ENCODE peak calls at places on chromosomes 12 and 14, in four cellular contexts. S is GM12878, K is HepG2, F is H1. Y is an unnamed sample. For H3K4me1, the result is how much of the 10 kb centered on the place peaks cover.

GRCh38 chr12:72267974-72268373 is 4.2 kb upstream of the TRHDE start:
- DNase-seq in S (no peak), K (no peak), F (no peak), Y (no peak)

GRCh38 chr14:104186575-104186974 is 48.2 kb downstream of the KIF26A start:
- DNase-seq in S (no peak), K (no peak), F (no peak), Y (no peak)

GRCh38 chr14:34971381-34971780 is 11.4 kb upstream of the SRP54 start:
- DNase-seq in S (no peak), K (no peak), F (no peak), Y (no peak)

GRCh38 chr12:12403264-12404248 is 46.7 kb downstream of the BORCS5 start:
- DNase-seq in S (no peak), K (peak), F (no peak), Y (no peak)

GRCh38 chr12:72388322-72388721 is 116.2 kb downstream of the TRHDE start:
- DNase-seq in S (no peak), K (no peak), F (no peak), Y (no peak)

GRCh38 chr14:76654573-76654955 is 106.7 kb upstream of the VASH1 start:
- DNase-seq in S (no peak), K (no peak), F (no peak), Y (no peak)

GRCh38 chr12:6735448-6736191 is 11.8 kb downstream of the COPS7A start:
- DNase-seq in S (no peak), K (peak), F (no peak), Y (peak)

GRCh38 chr12:6772331-6772695 is at the start of gene LAG3:
- DNase-seq in S (no peak), K (no peak), F (no peak), Y (no peak)

GRCh38 chr12:86212970-86213369 is 43.2 kb downstream of the MGAT4C start:
- DNase-seq in S (no peak), K (no peak), F (no peak), Y (no peak)

GRCh38 chr14:58821421-58821820 is 183.7 kb downstream of the DACT1 start:
- DNase-seq in S (no peak), K (no peak), F (no peak), Y (no peak)

GRCh38 chr14:72999316-72999715 is 27.6 kb downstream of the ZFYVE1 start:
- DNase-seq in S (no peak), K (no peak), F (no peak), Y (no peak)

GRCh38 chr12:72282721-72283120 is 10.6 kb downstream of the TRHDE start:
- DNase-seq in S (no peak), K (no peak), F (no peak), Y (no peak)

GRCh38 chr12:56260380-56260779 is 2.2 kb upstream of the ANKRD52 start:
- DNase-seq in S (no peak), K (no peak), F (no peak), Y (no peak)

GRCh38 chr12:56107242-56107641 is 2.9 kb downstream of the PA2G4 start:
- DNase-seq in S (no peak), K (no peak), F (no peak), Y (no peak)

GRCh38 chr14:95045255-95045701 is 112.1 kb downstream of the DICER1 start:
- DNase-seq in S (no peak), K (no peak), F (no peak), Y (no peak)

GRCh38 chr14:72528059-72528950 is 365.6 kb downstream of the DPF3 start:
- DNase-seq in S (no peak), K (no peak), F (no peak), Y (no peak)

GRCh38 chr14:91396959-91397815 is 20.4 kb downstream of the CCDC88C start:
- DNase-seq in S (no peak), K (no peak), F (no peak), Y (no peak)

GRCh38 chr14:24113801-24114535 is 609 bp upstream of the DCAF11 start:
- DNase-seq in S (peak), K (peak), F (peak), Y (peak)

GRCh38 chr14:59622641-59623040 is 46.0 kb upstream of the CCDC175 start:
- DNase-seq in S (no peak), K (no peak), F (no peak), Y (no peak)

GRCh38 chr12:55330446-55330845 is at the start of gene OR6C3:
- DNase-seq in S (no peak), K (no peak), F (no peak), Y (no peak)

GRCh38 chr14:76918176-76918750 is 92.1 kb downstream of the LRRC74A start:
- DNase-seq in S (no peak), K (no peak), F (no peak), Y (no peak)

GRCh38 chr14:55600784-55601561 is 21.0 kb downstream of the KTN1 start:
- DNase-seq in S (no peak), K (no peak), F (no peak), Y (no peak)

GRCh38 chr12:128191380-128191779 is 75.6 kb upstream of the TMEM132C start:
- DNase-seq in S (no peak), K (no peak), F (no peak), Y (no peak)

GRCh38 chr14:100665518-100666032 is 61.1 kb upstream of the DLK1 start:
- DNase-seq in S (no peak), K (no peak), F (no peak), Y (no peak)

GRCh38 chr12:71046215-71046614 is 111.6 kb downstream of the TSPAN8 start:
- DNase-seq in S (no peak), K (no peak), F (no peak), Y (no peak)

GRCh38 chr12:116291218-116291617 is 13.7 kb upstream of the MED13L start:
- DNase-seq in S (no peak), K (no peak), F (no peak), Y (no peak)

GRCh38 chr12:116642683-116643082 is 83.5 kb downstream of the MAP1LC3B2 start:
- DNase-seq in S (no peak), K (no peak), F (no peak), Y (no peak)

DNA sequence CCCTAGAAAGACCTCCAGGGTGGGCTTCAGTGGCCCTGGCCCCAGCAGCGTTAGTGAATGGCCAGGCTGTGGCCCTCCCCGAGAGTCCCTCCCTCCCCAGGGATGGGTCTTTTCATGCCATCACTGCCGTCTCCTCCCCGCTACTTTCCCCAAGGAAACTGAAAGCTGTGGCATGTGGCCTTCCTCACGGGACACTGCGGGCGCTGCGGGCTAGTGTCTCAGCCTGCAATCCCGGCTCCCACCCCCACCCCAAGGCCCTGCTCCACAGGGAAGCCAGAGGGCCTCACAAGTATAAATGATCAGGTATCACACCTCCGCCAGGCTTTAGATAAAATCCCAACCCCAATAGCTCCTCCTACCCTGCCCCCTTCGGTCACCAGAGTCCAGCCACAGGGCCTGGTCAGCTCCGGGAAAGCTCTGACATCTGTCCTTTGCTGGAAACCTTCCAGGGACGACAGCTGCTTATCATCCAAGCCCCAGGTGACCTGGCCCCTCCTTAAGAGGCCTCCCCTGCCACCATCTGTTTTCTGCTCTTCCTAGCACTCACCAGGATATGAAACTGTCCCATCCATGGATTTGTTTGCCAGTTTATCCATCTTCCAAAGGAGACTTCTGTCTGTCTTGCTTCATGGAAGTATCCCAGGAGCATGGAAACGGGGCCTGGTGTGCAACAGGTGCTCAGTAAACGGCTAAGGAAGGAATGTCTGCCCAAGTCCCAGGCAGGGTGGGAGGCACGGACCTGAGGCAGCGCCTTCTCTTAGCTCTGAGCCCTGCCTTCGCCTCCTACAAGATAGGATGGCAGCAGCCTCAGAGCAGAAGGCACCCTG is 31.6 kb downstream of the CCDC85C start:
- DNase-seq in S (no peak), K (no peak), F (no peak), Y (no peak)
- TF ChIP-seq SUZ12 in S (no peak), K (no peak), F (no peak), Y (no peak)

GRCh38 chr12:52052471-52053186 is 1.4 kb downstream of the NR4A1 start:
- DNase-seq in S (no peak), K (no peak), F (no peak), Y (no peak)
- H3K9ac ChIP-seq in S (no peak), K (peak), F (no peak), Y (peak)

DNA sequence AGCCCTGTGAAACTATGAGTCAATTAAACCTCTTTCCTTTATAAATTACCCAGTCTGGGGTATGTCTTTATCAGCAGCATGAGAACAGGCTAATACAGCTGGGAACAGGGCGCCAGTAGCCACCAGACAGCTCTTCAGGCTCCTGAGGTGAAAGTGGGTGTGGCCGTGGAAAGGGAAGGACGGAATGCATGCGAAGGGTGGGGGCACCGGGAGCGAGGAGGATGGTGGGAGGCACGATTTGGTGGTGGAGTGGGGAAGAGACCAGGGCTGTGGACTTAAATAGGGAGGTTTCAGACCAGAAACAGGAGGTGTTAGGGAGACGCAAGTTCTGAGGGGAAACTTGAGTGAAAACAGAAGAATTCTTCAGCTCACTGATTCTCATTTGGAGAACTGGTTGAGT is 44.1 kb upstream of the CHST11 start:
- DNase-seq in S (no peak), K (no peak), F (no peak), Y (no peak)
- H3K4me1 ChIP-seq in S (under half), K (under half), F (under half), Y (under half)

DNA sequence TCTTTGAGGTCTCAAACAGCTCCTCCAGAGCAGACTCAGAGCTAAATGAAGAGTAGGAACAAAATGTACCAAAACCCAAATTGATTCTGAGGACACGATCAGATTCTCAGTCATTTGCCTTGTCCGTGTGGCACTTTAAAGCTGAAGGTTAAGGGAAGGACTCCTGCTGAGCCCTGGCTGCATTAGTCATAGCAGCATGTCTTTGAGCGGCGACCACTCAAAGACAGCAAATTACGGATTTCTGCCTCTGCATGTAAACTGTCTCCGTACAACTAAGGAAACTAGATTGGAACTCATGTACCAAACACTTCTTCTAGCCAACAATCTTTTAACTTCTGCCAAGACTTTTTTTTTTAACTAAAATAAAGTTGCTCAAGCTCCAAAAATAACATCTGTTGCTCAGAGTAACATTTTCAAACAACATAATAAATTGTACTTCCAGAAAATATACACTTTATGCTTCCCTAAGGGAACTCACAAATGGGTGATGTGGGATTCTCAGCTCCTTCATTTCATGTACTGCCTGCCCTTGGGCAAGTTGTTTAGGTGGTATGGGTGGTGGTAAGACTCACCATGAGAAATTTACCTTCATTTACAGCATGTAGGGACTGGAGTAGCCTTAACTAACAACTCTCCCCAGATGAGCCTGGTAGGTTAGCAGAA is 56.1 kb downstream of the RERG start:
- DNase-seq in S (no peak), K (no peak), F (no peak), Y (peak)
- TF ChIP-seq SUZ12 in S (no peak), K (no peak), F (no peak), Y (no peak)

DNA sequence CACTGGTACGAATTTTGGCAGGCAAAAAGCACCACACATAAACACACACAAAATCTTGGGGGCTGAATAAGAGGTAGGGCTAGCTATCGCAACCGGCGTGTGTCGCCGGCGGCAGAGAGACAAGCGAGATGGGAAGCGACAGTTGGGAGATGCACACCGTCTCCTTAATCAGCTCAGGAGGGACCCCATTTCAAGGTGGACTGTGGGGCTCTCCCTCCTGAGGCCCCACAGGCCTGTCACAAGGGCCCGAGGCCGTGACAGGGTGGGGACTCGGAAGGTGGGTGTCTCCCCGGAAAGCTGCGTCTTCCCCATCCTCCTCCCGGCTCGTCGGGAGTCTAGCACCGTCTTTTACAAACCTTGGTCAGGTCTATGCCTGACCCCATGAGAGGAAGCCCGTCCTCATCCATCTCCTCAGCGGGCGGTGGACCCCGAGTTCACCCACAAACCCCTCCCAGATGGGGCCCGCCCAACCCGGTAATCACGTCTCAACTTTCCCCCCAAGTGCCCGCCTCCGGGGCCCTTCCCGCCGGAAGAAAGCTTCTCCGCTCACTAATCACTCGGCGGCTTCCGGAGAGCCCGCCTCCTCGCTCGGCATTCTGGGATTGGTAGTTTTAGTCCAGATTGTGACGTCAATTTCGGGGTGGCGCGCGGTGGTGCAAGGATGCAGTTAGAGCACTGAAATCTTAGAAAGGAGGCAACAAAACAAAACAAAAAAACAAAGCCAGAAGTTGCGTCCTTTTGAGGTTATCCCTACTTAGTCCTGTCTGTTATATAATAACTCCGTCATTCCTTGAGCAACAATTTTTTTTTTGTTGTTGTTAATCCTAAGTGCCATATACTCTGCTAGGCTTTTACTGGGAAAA is at the start of gene WASHC3:
- DNase-seq in S (peak), K (peak), F (peak), Y (peak)
- H3K9ac ChIP-seq in S (peak), K (peak), F (peak), Y (peak)

GRCh38 chr12:90659060-90659459 is 295.9 kb downstream of the CCER1 start:
- DNase-seq in S (no peak), K (no peak), F (no peak), Y (no peak)
- H3K4me1 ChIP-seq in S (under half), K (under half), F (under half), Y (under half)

GRCh38 chr12:38465020-38465419 is 148.4 kb downstream of the ALG10B start:
- DNase-seq in S (no peak), K (no peak), F (no peak), Y (no peak)
- TF ChIP-seq SUZ12 in S (no peak), K (no peak), F (no peak), Y (no peak)

DNA sequence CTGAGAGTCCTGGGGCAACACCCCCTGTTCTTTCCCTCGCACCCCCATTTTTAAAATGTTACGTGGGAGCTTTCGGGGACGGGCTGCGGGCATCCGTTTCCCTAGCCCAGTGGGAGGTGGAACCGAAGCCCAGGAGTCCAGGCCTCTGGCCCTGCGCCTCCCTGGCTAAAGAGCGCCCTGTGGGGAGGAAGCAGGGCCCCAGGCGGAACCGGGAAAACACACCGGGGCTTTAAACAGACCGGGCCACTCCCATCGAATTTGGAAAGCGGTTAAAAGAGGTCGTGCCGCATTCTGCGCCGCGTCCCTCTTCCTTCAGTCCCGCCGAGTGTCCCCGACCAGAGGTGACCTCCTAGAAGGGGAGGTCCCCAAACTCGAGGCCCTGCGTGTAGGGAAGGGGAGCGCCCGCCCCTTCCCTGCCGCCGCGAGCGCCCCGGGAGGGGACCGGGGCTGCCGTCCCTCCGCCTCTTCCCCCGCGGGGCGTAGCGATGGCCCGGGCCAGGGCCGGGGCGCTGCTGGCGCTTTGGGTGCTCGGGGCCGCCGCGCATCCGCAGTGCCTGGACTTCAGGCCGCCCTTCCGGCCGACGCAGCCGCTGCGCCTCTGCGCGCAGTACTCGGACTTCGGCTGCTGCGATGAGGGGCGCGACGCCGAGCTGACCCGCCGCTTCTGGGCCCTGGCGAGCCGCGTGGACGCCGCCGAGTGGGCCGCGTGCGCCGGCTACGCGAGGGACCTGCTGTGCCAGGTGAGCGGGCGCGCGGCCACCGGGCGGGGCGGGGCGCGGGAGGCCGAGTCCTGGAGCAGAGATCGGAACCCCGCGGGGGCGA is at the start of gene HHIPL1:
- DNase-seq in S (no peak), K (no peak), F (no peak), Y (no peak)
- H3K9ac ChIP-seq in S (no peak), K (no peak), F (peak), Y (peak)